ENCODE peak calls at places on chromosomes 1 and 21, in four cellular contexts. A, W, N and X are unnamed samples.

GRCh38 chr21:23384679-23385078 is 2222.6 kb downstream of the MRPL39 start:
- DNase-seq in N (no peak), W (no peak), A (no peak), X (no peak)

GRCh38 chr21:45964649-45965048 is 16.9 kb upstream of the COL6A1 start:
- DNase-seq in W (no peak), A (no peak), N (no peak), X (no peak)

GRCh38 chr1:89607156-89607555 is 25.8 kb upstream of the LRRC8C start:
- DNase-seq in A (no peak), N (no peak), W (no peak), X (no peak)

GRCh38 chr1:197027359-197027758 is 39.7 kb downstream of the F13B start:
- DNase-seq in N (no peak), W (no peak), A (no peak), X (no peak)

GRCh38 chr1:165034136-165034535 is 322.4 kb downstream of the LMX1A start:
- DNase-seq in W (no peak), A (no peak), N (no peak), X (no peak)

GRCh38 chr1:16981269-16981849 is 939 bp upstream of the MFAP2 start:
- DNase-seq in W (no peak), N (peak), A (no peak), X (no peak)

GRCh38 chr1:172163479-172164215 is 256.8 kb upstream of the C1orf105 start:
- DNase-seq in N (peak), A (no peak), W (no peak), X (no peak)

GRCh38 chr1:145892486-145893087 is 6.9 kb upstream of the ANKRD35 start:
- DNase-seq in W (no peak), N (peak), A (no peak), X (no peak)

GRCh38 chr1:111852216-111852615 is 96.5 kb downstream of the DDX20 start:
- DNase-seq in A (no peak), W (no peak), N (no peak), X (no peak)

GRCh38 chr1:61067446-61067845 is 14.9 kb upstream of the NFIA start:
- DNase-seq in W (no peak), A (no peak), N (no peak), X (no peak)

GRCh38 chr1:38071530-38072266 is 25.1 kb upstream of the POU3F1 start:
- DNase-seq in A (no peak), W (no peak), N (peak), X (no peak)
- TF ChIP-seq CTCF in A (peak), W (peak), N (peak), X (peak)

GRCh38 chr1:182111496-182111895 is 50.0 kb upstream of the ZNF648 start:
- DNase-seq in W (no peak), N (no peak), A (no peak), X (no peak)

GRCh38 chr1:182113879-182114626 is 52.5 kb upstream of the ZNF648 start:
- DNase-seq in N (peak), W (no peak), A (no peak), X (no peak)

GRCh38 chr1:182107218-182107617 is 45.7 kb upstream of the ZNF648 start:
- DNase-seq in A (no peak), N (no peak), W (no peak), X (no peak)

GRCh38 chr1:182109780-182110179 is 48.3 kb upstream of the ZNF648 start:
- DNase-seq in W (no peak), N (no peak), A (no peak), X (no peak)

GRCh38 chr1:182110635-182111034 is 49.1 kb upstream of the ZNF648 start:
- DNase-seq in N (no peak), W (no peak), A (no peak), X (no peak)
- TF ChIP-seq CTCF in N (no peak), W (no peak), A (no peak), X (peak)

GRCh38 chr1:220954321-220954720 is 75.1 kb downstream of the HLX start:
- DNase-seq in W (no peak), N (peak), A (no peak), X (no peak)
- TF ChIP-seq CTCF in W (no peak), N (no peak), A (no peak), X (no peak)

DNA sequence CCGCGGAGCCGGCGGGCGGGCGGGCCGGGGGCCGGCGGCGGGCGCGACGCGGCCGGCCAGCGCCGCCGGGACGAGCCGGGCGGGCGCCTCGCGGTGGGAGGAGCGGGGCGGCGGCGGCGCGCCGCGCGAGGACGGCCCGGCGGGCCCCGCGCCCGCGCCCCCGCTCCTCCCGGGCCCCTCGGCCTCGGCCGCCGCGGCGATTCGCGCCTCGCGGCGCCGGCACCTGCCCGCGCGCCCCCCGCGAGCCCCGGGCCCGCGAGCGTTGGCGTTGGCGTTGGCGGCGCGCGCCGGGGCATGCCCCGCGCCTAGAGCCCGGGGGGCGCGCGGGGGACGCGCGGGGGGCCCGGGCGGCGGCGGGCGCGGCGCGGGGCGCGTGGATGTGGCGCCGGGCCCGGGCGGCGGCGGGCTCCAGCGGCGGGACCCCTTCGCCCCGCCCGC is at the start of gene SKI:
- DNase-seq in A (no peak), N (no peak), W (no peak), X (no peak)
- TF ChIP-seq CTCF in A (no peak), N (no peak), W (no peak), X (no peak)